ENCODE peak calls at places on chromosome 13, in four cellular contexts. T is GM13977, W is amniotic stem cell, D is glutamatergic neuron. X is an unnamed sample.

GRCh38 chr13:110726726-110727125 is 13.2 kb downstream of the ING1 start:
- DNase-seq in T (no peak), W (no peak), D (no peak), X (no peak)

GRCh38 chr13:78758549-78758948 is 99.6 kb upstream of the OBI1 start:
- DNase-seq in T (no peak), W (no peak), D (no peak), X (no peak)

GRCh38 chr13:45367358-45367757 is 26.4 kb upstream of the TPT1 start:
- DNase-seq in T (peak), W (peak), D (no peak), X (peak)

GRCh38 chr13:92739306-92739818 is 487.2 kb upstream of the GPC6 start:
- DNase-seq in T (no peak), W (no peak), D (no peak), X (no peak)

GRCh38 chr13:73340069-73340468 is 281.3 kb downstream of the KLF5 start:
- DNase-seq in T (no peak), W (no peak), D (no peak), X (no peak)

GRCh38 chr13:101303512-101303911 is 112.8 kb downstream of the NALCN start:
- DNase-seq in T (no peak), W (no peak), D (no peak), X (no peak)

GRCh38 chr13:39766464-39767167 is 111.2 kb downstream of the COG6 start:
- DNase-seq in T (no peak), W (no peak), D (no peak), X (no peak)

GRCh38 chr13:111315347-111315995 is 5.0 kb upstream of the TEX29 start:
- DNase-seq in T (no peak), W (no peak), D (no peak), X (no peak)

GRCh38 chr13:36981156-36981743 is 17.9 kb downstream of the ALG5 start:
- DNase-seq in T (peak), W (peak), D (no peak), X (peak)

GRCh38 chr13:113744197-113745000 is 14.6 kb upstream of the TMEM255B start:
- DNase-seq in T (no peak), W (no peak), D (no peak), X (no peak)

GRCh38 chr13:73754727-73755292 is 379.4 kb downstream of the KLF12 start:
- DNase-seq in T (peak), W (peak), D (no peak), X (peak)

GRCh38 chr13:99982021-99982740 is 597 bp downstream of the ZIC2 start:
- DNase-seq in T (no peak), W (no peak), D (peak), X (no peak)

GRCh38 chr13:31769581-31769980 is 30.3 kb downstream of the RXFP2 start:
- DNase-seq in T (no peak), W (no peak), D (no peak), X (no peak)

GRCh38 chr13:54004026-54004699 is 975.5 kb downstream of the OLFM4 start:
- DNase-seq in T (no peak), W (no peak), D (no peak), X (no peak)

GRCh38 chr13:75384881-75385707 is 96.9 kb downstream of the TBC1D4 start:
- DNase-seq in T (no peak), W (no peak), D (no peak), X (no peak)

GRCh38 chr13:62473944-62474237 is 1058.2 kb upstream of the PCDH20 start:
- DNase-seq in T (no peak), W (no peak), D (no peak), X (no peak)

GRCh38 chr13:41960195-41960699 is 662 bp downstream of the VWA8 start:
- DNase-seq in T (peak), W (no peak), D (no peak), X (no peak)

GRCh38 chr13:63433546-63434150 is 2018.0 kb upstream of the PCDH20 start:
- DNase-seq in T (no peak), W (no peak), D (no peak), X (no peak)

X was measured in AG09319.